ENCODE peak calls at places on chromosomes 12 and 14, in seven cellular contexts. K is AG09309; M is H9; D is GM10248; X is BE2C; S is coronary artery; H is CD8-positive, alpha-beta T cell. Y is an unnamed sample.

GRCh38 chr12:49903700-49904423 is at the start of gene FAIM2:
- DNase-seq in S (no peak), H (peak), M (peak), K (peak), D (no peak), X (peak), Y (no peak)

GRCh38 chr14:34474187-34474679 is 12.2 kb upstream of the SPTSSA start:
- DNase-seq in H (no peak), S (no peak), D (no peak), X (no peak), M (no peak), K (no peak), Y (no peak)

GRCh38 chr12:4487024-4487423 is 41.4 kb upstream of the FGF6 start:
- DNase-seq in X (no peak), D (no peak), K (no peak), S (no peak), H (no peak), M (no peak), Y (no peak)

GRCh38 chr12:66426696-66427095 is 124.4 kb downstream of the HELB start:
- DNase-seq in D (no peak), M (no peak), K (no peak), S (no peak), X (no peak), H (no peak), Y (no peak)

GRCh38 chr12:53251477-53252348 is 16.4 kb upstream of the ESPL1 start:
- DNase-seq in S (peak), D (peak), M (peak), X (peak), K (no peak), H (peak), Y (peak)

GRCh38 chr12:94149781-94150482 is 1.6 kb downstream of the PLXNC1 start:
- DNase-seq in S (no peak), K (no peak), M (peak), X (no peak), D (peak), H (no peak), Y (no peak)

GRCh38 chr14:104239866-104240301 is 101.5 kb downstream of the KIF26A start:
- DNase-seq in K (no peak), X (no peak), H (no peak), S (peak), D (no peak), M (peak), Y (no peak)

GRCh38 chr12:123966596-123966995 is 6.0 kb downstream of the CCDC92 start:
- DNase-seq in M (no peak), K (peak), D (no peak), X (no peak), H (no peak), S (no peak), Y (no peak)

GRCh38 chr12:53096089-53096741 is 1.3 kb upstream of the IGFBP6 start:
- DNase-seq in M (peak), X (no peak), K (peak), H (no peak), D (no peak), S (peak), Y (peak)

GRCh38 chr12:76060111-76060510 is 24.4 kb downstream of the NAP1L1 start:
- DNase-seq in M (no peak), K (no peak), H (no peak), X (no peak), S (no peak), D (no peak), Y (no peak)

GRCh38 chr12:132872975-132873421 is 14.4 kb downstream of the CHFR start:
- DNase-seq in K (no peak), H (no peak), S (no peak), X (no peak), M (peak), D (no peak), Y (no peak)

GRCh38 chr14:40252817-40253447 is 820.7 kb upstream of the FBXO33 start:
- DNase-seq in D (no peak), M (no peak), H (no peak), X (no peak), K (no peak), S (no peak), Y (no peak)

GRCh38 chr12:131204416-131205311 is 251.0 kb downstream of the ADGRD1 start:
- DNase-seq in D (peak), H (no peak), X (no peak), M (peak), S (peak), K (no peak), Y (no peak)

GRCh38 chr12:97404093-97404492 is 58.5 kb upstream of the RMST start:
- DNase-seq in H (no peak), S (no peak), K (no peak), M (no peak), X (no peak), D (no peak), Y (no peak)

GRCh38 chr12:97408363-97408762 is 54.2 kb upstream of the RMST start:
- DNase-seq in H (no peak), D (no peak), M (no peak), S (no peak), K (no peak), X (no peak), Y (no peak)

GRCh38 chr12:97404549-97404948 is 58.1 kb upstream of the RMST start:
- DNase-seq in K (no peak), D (peak), S (no peak), X (peak), M (peak), H (no peak), Y (peak)
- TF ChIP-seq CTCF in K (peak), D (peak), S (peak), X (peak), M (peak), H (no peak), Y (peak)

GRCh38 chr12:83827193-83827592 is 1085.4 kb downstream of the SLC6A15 start:
- DNase-seq in H (no peak), M (no peak), X (peak), D (no peak), S (no peak), K (no peak), Y (no peak)

GRCh38 chr12:83823386-83824045 is 1089.1 kb downstream of the SLC6A15 start:
- DNase-seq in X (peak), S (no peak), K (no peak), M (peak), D (peak), H (no peak), Y (peak)

GRCh38 chr12:83821967-83822366 is 1090.6 kb downstream of the SLC6A15 start:
- DNase-seq in K (no peak), D (no peak), H (no peak), X (no peak), S (no peak), M (no peak), Y (no peak)

GRCh38 chr12:83826112-83826511 is 1086.5 kb downstream of the SLC6A15 start:
- DNase-seq in X (peak), S (no peak), H (no peak), D (peak), K (no peak), M (peak), Y (peak)

DNA sequence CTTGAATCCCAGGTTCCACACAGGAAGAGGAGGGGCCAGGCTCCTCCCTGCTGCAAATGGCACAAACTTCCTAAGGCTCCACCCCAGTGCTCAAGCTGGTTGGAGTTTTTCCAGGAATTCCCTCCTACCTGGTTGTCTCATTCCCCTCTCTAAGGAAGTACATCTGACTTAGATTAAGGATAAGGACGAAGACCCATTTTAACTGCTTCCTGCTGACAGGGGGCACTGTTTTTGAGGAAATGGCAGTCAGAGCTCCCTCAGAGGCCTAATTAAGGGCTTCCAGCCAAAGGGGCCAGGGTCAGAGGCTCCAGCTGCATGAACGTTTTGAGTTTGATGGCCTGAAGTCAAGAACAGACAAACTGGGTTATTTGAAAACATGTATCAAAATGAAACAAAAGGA is 1084.7 kb downstream of the SLC6A15 start:
- DNase-seq in S (no peak), D (no peak), K (no peak), X (peak), M (peak), H (no peak), Y (peak)
- TF ChIP-seq CTCF in S (no peak), D (no peak), K (no peak), X (peak), M (peak), H (no peak), Y (peak)

DNA sequence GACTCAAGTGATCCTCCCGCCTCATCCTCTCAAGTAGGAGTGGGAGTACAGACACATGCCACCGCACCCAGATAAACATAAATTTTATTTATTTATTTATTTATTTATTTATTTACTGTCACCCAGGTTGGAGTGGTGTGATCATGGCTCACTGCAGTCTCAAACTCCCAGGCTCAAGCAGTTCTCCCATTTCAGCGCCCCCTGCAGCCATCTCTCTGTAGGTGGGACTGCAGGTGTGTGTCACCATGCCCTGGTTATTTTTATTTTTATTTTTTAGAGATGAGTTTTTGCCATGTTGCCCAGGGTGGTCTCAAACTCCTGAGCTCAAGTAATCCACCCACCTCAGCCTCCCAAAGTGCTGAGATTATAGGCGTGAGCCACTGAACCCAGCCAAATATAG is 33.2 kb upstream of the KIF21A start:
- DNase-seq in S (no peak), H (no peak), K (no peak), D (no peak), X (no peak), M (no peak), Y (no peak)
- TF ChIP-seq CTCF in S (no peak), H (no peak), K (no peak), D (no peak), X (no peak), M (peak), Y (no peak)

DNA sequence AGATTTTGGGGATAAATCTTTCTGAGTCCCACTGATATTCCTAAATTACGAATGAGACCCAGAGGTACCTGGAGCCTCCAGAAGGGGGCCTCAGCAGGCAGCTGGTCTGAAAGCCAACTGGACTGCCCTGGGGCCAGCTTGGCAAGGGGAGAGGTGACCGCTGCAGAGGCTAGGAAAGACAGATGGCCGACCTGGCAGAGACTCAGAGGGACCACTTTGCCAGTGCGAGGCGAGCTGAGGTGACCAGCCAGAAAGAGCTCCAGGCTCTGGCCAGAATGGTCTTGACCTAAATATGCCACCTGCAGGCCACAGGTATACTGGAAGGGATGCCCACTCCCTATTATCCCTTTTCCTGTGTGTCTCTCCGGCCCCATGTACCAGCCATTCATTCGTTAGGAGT is 256.8 kb upstream of the GARIN6 start:
- DNase-seq in D (peak), M (peak), X (peak), K (no peak), H (no peak), S (no peak), Y (no peak)
- TF ChIP-seq CTCF in D (peak), M (peak), X (no peak), K (peak), H (no peak), S (no peak), Y (no peak)

GRCh38 chr14:21902561-21903199 is 229.1 kb upstream of the OR4E1 start:
- DNase-seq in X (no peak), S (no peak), H (no peak), M (peak), D (no peak), K (no peak), Y (no peak)
- TF ChIP-seq CTCF in X (peak), S (no peak), H (peak), M (peak), D (peak), K (no peak), Y (peak)

DNA sequence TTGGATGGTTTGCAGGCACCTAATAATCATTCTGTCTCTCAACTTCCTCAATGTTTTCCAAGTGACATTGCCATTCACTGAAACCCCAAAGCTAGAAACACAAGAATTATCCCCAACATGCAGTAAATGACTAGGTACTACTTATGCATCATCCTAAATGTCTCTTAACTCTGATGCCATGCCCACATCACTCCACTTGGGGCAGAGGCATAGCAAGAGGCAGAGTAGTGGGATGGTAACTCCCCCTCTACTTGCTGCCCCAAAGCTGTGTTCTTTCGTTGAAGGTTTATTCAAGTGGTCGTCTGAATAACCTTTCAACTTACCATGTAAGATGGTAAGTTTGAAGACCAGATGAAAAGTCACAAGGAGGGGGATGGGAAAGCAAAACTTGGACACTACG is 77.9 kb upstream of the SOX5 start:
- DNase-seq in X (no peak), K (no peak), M (no peak), S (no peak), H (no peak), D (no peak), Y (no peak)
- TF ChIP-seq CTCF in X (peak), K (no peak), M (peak), S (no peak), H (no peak), D (no peak), Y (no peak)

DNA sequence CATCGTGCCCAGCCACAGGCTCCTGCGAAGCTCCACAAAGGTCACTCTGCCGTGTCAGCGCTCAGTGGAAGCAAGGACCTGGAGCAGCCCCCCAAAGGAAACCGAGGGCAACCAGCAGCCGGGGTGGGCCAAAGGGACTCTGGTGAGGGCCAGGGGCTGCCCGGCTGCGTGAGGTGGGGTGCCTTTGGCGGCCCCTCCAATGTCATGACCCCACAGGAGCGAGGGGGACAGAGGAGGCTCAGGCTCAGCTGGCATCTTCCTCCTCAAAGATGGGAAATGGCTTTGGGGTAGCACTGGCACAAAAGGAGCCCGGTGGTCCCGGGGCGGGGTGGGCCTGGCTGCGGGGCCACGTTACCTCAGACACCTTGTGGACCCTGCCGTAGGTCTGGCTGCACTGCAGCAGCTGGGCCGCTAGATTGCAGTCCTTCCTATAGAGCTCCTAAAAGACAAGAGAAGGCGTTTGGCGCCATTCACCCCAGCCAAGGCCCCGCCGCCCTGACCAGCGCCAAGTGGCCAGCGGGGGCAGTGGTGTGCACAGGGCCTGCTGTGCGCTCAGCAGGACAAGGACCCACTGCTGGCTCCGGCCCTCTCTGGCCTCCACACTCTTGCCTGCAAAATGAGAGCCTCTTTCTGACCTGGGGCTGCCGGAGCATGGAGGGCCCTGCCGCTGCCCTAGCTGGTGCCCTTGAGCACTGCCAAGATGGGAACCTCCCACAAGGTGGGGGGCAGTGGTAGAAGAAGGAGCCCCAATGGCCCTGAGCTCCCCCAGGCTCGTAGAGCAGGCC is 46.9 kb downstream of the BEGAIN start:
- DNase-seq in M (peak), H (no peak), D (no peak), S (no peak), K (no peak), X (peak), Y (no peak)
- TF ChIP-seq CTCF in M (peak), H (no peak), D (no peak), S (no peak), K (peak), X (peak), Y (peak)

Y was measured in bronchial epithelial cell.